ENCODE peak calls at places on chromosome 2, in six cellular contexts. One of them, this sample, is unnamed.

GRCh38 chr2:74502720-74503505 is 3.5 kb upstream of the LBX2 start:
- DNase-seq in SK-N-SH: peak; percentile 30
- DNase-seq in DND-41: no peak
- DNase-seq in HFFc6: peak; percentile 72
- DNase-seq in tibial nerve: peak; percentile 56
- DNase-seq in neural progenitor cell: peak; percentile 54
- DNase-seq in this sample: peak; percentile 93

GRCh38 chr2:144215701-144216675 is 303.9 kb downstream of the ZEB2 start:
- DNase-seq in tibial nerve: no peak
- DNase-seq in neural progenitor cell: no peak
- DNase-seq in SK-N-SH: no peak
- DNase-seq in DND-41: no peak
- DNase-seq in HFFc6: no peak
- DNase-seq in this sample: no peak

GRCh38 chr2:73020657-73021370 is 50.7 kb downstream of the SFXN5 start:
- DNase-seq in HFFc6: peak; percentile 71
- DNase-seq in DND-41: no peak
- DNase-seq in tibial nerve: no peak
- DNase-seq in neural progenitor cell: no peak
- DNase-seq in SK-N-SH: peak; percentile 46
- DNase-seq in this sample: no peak

GRCh38 chr2:102619414-102620319 is at the start of gene SLC9A2:
- DNase-seq in SK-N-SH: peak; percentile 33
- DNase-seq in HFFc6: no peak
- DNase-seq in tibial nerve: no peak
- DNase-seq in neural progenitor cell: peak; percentile 89
- DNase-seq in DND-41: no peak
- DNase-seq in this sample: no peak

GRCh38 chr2:240140920-240141319 is 462 bp upstream of the OTOS start:
- DNase-seq in neural progenitor cell: peak; percentile 18
- DNase-seq in SK-N-SH: no peak
- DNase-seq in tibial nerve: no peak
- DNase-seq in HFFc6: no peak
- DNase-seq in DND-41: no peak
- DNase-seq in this sample: peak; percentile 17

GRCh38 chr2:242085941-242086621 is 216.6 kb downstream of the RTP5 start:
- DNase-seq in DND-41: peak; percentile 25
- DNase-seq in SK-N-SH: no peak
- DNase-seq in HFFc6: no peak
- DNase-seq in tibial nerve: no peak
- DNase-seq in neural progenitor cell: no peak
- DNase-seq in this sample: peak; percentile 86

GRCh38 chr2:8510519-8510918 is 171.3 kb upstream of the ID2 start:
- DNase-seq in neural progenitor cell: no peak
- DNase-seq in tibial nerve: no peak
- DNase-seq in SK-N-SH: no peak
- DNase-seq in HFFc6: no peak
- DNase-seq in DND-41: no peak
- DNase-seq in this sample: no peak

GRCh38 chr2:45404807-45405297 is 206.2 kb downstream of the SRBD1 start:
- DNase-seq in tibial nerve: no peak
- DNase-seq in DND-41: no peak
- DNase-seq in neural progenitor cell: no peak
- DNase-seq in HFFc6: no peak
- DNase-seq in SK-N-SH: no peak
- DNase-seq in this sample: no peak

GRCh38 chr2:9663008-9663879 is 32.4 kb upstream of the YWHAQ start:
- DNase-seq in tibial nerve: no peak
- DNase-seq in HFFc6: no peak
- DNase-seq in SK-N-SH: no peak
- DNase-seq in neural progenitor cell: no peak
- DNase-seq in DND-41: no peak
- DNase-seq in this sample: no peak

GRCh38 chr2:12556762-12557161 is 160.0 kb upstream of the TRIB2 start:
- DNase-seq in neural progenitor cell: no peak
- DNase-seq in DND-41: no peak
- DNase-seq in SK-N-SH: no peak
- DNase-seq in HFFc6: peak; percentile 73
- DNase-seq in tibial nerve: no peak
- DNase-seq in this sample: no peak

GRCh38 chr2:120161190-120161589 is 62.0 kb downstream of the TMEM185B start:
- DNase-seq in neural progenitor cell: no peak
- DNase-seq in SK-N-SH: no peak
- DNase-seq in HFFc6: no peak
- DNase-seq in tibial nerve: no peak
- DNase-seq in DND-41: no peak
- DNase-seq in this sample: no peak

GRCh38 chr2:101912545-101912944 is 79.2 kb upstream of the IL1R2 start:
- DNase-seq in SK-N-SH: no peak
- DNase-seq in neural progenitor cell: no peak
- DNase-seq in tibial nerve: no peak
- DNase-seq in HFFc6: no peak
- DNase-seq in DND-41: no peak
- DNase-seq in this sample: no peak

GRCh38 chr2:73255907-73256617 is 22.0 kb downstream of the CCT7 start:
- DNase-seq in SK-N-SH: no peak
- DNase-seq in neural progenitor cell: peak; percentile 19
- DNase-seq in HFFc6: no peak
- DNase-seq in tibial nerve: no peak
- DNase-seq in DND-41: no peak
- DNase-seq in this sample: no peak

GRCh38 chr2:83196225-83196624 is 1262.9 kb downstream of the SUCLG1 start:
- DNase-seq in HFFc6: peak; percentile 71
- DNase-seq in neural progenitor cell: peak; percentile 5
- DNase-seq in SK-N-SH: peak; percentile 2
- DNase-seq in DND-41: no peak
- DNase-seq in tibial nerve: no peak
- DNase-seq in this sample: no peak

GRCh38 chr2:35410431-35411061 is 945.0 kb upstream of the CRIM1 start:
- DNase-seq in neural progenitor cell: peak; percentile 75
- DNase-seq in tibial nerve: no peak
- DNase-seq in HFFc6: peak; percentile 19
- DNase-seq in DND-41: peak; percentile 30
- DNase-seq in SK-N-SH: peak; percentile 45
- DNase-seq in this sample: no peak

GRCh38 chr2:176270100-176270750 is 983 bp downstream of the MTX2 start:
- DNase-seq in DND-41: no peak
- DNase-seq in neural progenitor cell: no peak
- DNase-seq in HFFc6: no peak
- DNase-seq in tibial nerve: no peak
- DNase-seq in SK-N-SH: no peak
- DNase-seq in this sample: no peak

GRCh38 chr2:176268976-176269318 is 295 bp upstream of the MTX2 start:
- DNase-seq in neural progenitor cell: no peak
- DNase-seq in HFFc6: no peak
- DNase-seq in tibial nerve: no peak
- DNase-seq in SK-N-SH: no peak
- DNase-seq in DND-41: no peak
- DNase-seq in this sample: no peak

GRCh38 chr2:176272870-176273269 is 3.6 kb downstream of the MTX2 start:
- DNase-seq in neural progenitor cell: no peak
- DNase-seq in DND-41: no peak
- DNase-seq in HFFc6: no peak
- DNase-seq in tibial nerve: no peak
- DNase-seq in SK-N-SH: no peak
- DNase-seq in this sample: no peak

DNA sequence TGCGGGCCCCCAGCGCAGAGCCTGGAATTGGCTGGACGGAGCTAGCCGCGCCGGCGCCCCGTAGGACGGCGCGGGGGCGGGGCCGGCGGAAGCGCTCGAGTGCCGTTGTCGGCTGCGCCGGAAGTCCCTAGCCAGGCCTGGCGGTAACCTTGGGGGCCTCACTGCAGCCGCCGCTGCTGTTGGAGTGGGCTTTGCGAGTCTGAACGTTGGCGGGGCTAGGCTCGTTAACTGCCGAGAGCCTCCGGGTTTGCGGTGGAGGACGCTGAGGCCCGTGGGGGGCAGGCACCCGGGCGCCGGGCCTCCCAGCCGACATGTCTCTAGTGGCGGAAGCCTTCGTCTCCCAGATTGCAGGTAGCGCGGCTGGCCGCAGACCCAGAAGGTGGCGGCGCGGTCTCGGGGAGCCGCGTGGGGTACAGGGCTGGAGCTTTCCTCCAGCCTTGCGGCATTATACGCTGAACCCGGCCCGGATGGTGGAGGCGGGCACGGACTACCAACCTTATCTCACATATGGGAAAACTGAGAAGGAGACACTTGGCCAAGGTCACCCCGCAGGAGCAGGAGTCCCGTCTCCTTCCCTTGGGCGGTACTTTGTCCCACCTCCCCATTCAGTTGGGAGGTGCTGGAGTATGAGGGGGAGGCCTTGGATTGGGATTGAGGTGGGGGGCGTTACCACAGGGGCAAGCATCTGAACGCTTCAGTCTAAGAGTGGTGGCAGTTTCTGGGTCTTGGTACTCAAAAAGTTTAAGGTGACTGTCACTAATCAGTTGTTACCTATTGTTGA is at the start of gene MTX2:
- DNase-seq in tibial nerve: peak; percentile 30
- DNase-seq in DND-41: peak; percentile 83
- DNase-seq in SK-N-SH: peak; percentile 91
- DNase-seq in neural progenitor cell: peak; percentile 88
- DNase-seq in HFFc6: peak; percentile 32
- DNase-seq in this sample: peak; percentile 48
- TF ChIP-seq CTCF in tibial nerve: no peak
- TF ChIP-seq CTCF in DND-41: no peak
- TF ChIP-seq CTCF in SK-N-SH: peak; percentile 29
- TF ChIP-seq CTCF in neural progenitor cell: peak; percentile 20
- TF ChIP-seq CTCF in HFFc6: peak; percentile 30
- TF ChIP-seq CTCF in this sample: no peak

GRCh38 chr2:128195435-128195984 is 104.5 kb downstream of the UGGT1 start:
- DNase-seq in SK-N-SH: no peak
- DNase-seq in tibial nerve: no peak
- DNase-seq in HFFc6: no peak
- DNase-seq in neural progenitor cell: no peak
- DNase-seq in DND-41: no peak
- DNase-seq in this sample: no peak

GRCh38 chr2:128196026-128196822 is 105.2 kb downstream of the UGGT1 start:
- DNase-seq in DND-41: no peak
- DNase-seq in tibial nerve: no peak
- DNase-seq in SK-N-SH: no peak
- DNase-seq in HFFc6: no peak
- DNase-seq in neural progenitor cell: no peak
- DNase-seq in this sample: no peak

GRCh38 chr2:128198666-128199065 is 107.7 kb downstream of the UGGT1 start:
- DNase-seq in tibial nerve: no peak
- DNase-seq in neural progenitor cell: no peak
- DNase-seq in SK-N-SH: peak; percentile 55
- DNase-seq in DND-41: no peak
- DNase-seq in HFFc6: no peak
- DNase-seq in this sample: no peak

GRCh38 chr2:128199141-128199540 is 108.1 kb downstream of the UGGT1 start:
- DNase-seq in HFFc6: no peak
- DNase-seq in DND-41: no peak
- DNase-seq in SK-N-SH: no peak
- DNase-seq in neural progenitor cell: no peak
- DNase-seq in tibial nerve: no peak
- DNase-seq in this sample: no peak

GRCh38 chr2:128197059-128197458 is 106.1 kb downstream of the UGGT1 start:
- DNase-seq in SK-N-SH: no peak
- DNase-seq in neural progenitor cell: no peak
- DNase-seq in HFFc6: no peak
- DNase-seq in tibial nerve: no peak
- DNase-seq in DND-41: peak; percentile 46
- DNase-seq in this sample: no peak
- TF ChIP-seq CTCF in SK-N-SH: no peak
- TF ChIP-seq CTCF in neural progenitor cell: no peak
- TF ChIP-seq CTCF in HFFc6: no peak
- TF ChIP-seq CTCF in tibial nerve: no peak
- TF ChIP-seq CTCF in DND-41: no peak
- TF ChIP-seq CTCF in this sample: no peak

DNA sequence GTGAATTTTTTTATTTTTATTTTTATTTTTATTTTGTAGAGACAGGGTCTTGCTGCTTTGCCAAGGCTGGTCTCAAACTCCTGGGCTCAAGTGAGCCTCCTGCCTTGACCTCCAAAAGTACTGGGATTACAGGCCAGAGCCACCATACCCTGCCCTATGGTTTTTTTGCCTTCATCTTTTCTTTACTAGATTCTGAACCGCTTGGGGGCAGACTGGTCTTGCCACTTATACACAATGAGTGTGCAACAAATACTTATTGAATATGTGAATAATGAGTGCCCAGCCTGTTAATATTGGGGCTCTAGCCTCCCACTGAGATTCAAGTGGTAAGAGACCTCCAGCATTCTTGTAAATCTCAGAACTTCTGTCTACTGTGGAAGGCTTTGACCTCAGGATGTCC is 3.9 kb downstream of the NCK2 start:
- DNase-seq in SK-N-SH: no peak
- DNase-seq in HFFc6: no peak
- DNase-seq in neural progenitor cell: no peak
- DNase-seq in tibial nerve: no peak
- DNase-seq in DND-41: no peak
- DNase-seq in this sample: no peak
- TF ChIP-seq CTCF in SK-N-SH: no peak
- TF ChIP-seq CTCF in HFFc6: no peak
- TF ChIP-seq CTCF in neural progenitor cell: no peak
- TF ChIP-seq CTCF in tibial nerve: no peak
- TF ChIP-seq CTCF in DND-41: no peak
- TF ChIP-seq CTCF in this sample: no peak

GRCh38 chr2:234884591-234884990 is 67.2 kb upstream of the SH3BP4 start:
- DNase-seq in neural progenitor cell: no peak
- DNase-seq in DND-41: no peak
- DNase-seq in SK-N-SH: no peak
- DNase-seq in HFFc6: no peak
- DNase-seq in tibial nerve: no peak
- DNase-seq in this sample: no peak
- TF ChIP-seq CTCF in neural progenitor cell: no peak
- TF ChIP-seq CTCF in DND-41: no peak
- TF ChIP-seq CTCF in SK-N-SH: no peak
- TF ChIP-seq CTCF in HFFc6: no peak
- TF ChIP-seq CTCF in tibial nerve: no peak
- TF ChIP-seq CTCF in this sample: no peak

DNA sequence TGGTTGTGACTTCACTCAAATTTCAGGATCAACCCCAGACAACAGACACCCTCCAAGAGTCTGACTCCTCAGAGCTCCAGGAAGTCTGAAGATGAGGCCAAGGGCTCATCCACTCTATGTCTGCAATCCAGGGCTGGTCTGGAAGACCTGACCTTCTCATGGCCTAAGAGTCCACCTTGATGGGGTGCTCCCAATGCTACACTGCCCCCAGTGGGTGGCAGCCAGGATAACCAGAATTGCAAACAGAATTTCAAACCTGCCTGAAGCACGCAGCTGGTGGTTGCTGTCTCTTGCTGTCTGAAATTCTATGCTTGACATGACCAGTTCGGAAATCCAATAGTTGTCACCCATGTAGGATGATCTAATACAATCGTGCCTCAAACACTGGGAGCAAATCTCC is 96.0 kb downstream of the UXS1 start:
- DNase-seq in neural progenitor cell: peak; percentile 27
- DNase-seq in HFFc6: no peak
- DNase-seq in tibial nerve: no peak
- DNase-seq in SK-N-SH: peak; percentile 53
- DNase-seq in DND-41: peak; percentile 27
- DNase-seq in this sample: no peak
- TF ChIP-seq CTCF in neural progenitor cell: peak; percentile 46
- TF ChIP-seq CTCF in HFFc6: peak; percentile 63
- TF ChIP-seq CTCF in tibial nerve: no peak
- TF ChIP-seq CTCF in SK-N-SH: peak; percentile 48
- TF ChIP-seq CTCF in DND-41: peak; percentile 60
- TF ChIP-seq CTCF in this sample: peak; percentile 13

GRCh38 chr2:174048238-174048637 is 83.1 kb upstream of the SP3 start:
- DNase-seq in SK-N-SH: peak; percentile 57
- DNase-seq in HFFc6: no peak
- DNase-seq in tibial nerve: no peak
- DNase-seq in neural progenitor cell: no peak
- DNase-seq in DND-41: no peak
- DNase-seq in this sample: no peak
- TF ChIP-seq CTCF in SK-N-SH: no peak
- TF ChIP-seq CTCF in HFFc6: no peak
- TF ChIP-seq CTCF in tibial nerve: no peak
- TF ChIP-seq CTCF in neural progenitor cell: peak; percentile 9
- TF ChIP-seq CTCF in DND-41: no peak
- TF ChIP-seq CTCF in this sample: peak; percentile 34

GRCh38 chr2:39313575-39313974 is 69.8 kb upstream of the CDKL4 start:
- DNase-seq in SK-N-SH: no peak
- DNase-seq in tibial nerve: no peak
- DNase-seq in HFFc6: peak; percentile 89
- DNase-seq in neural progenitor cell: no peak
- DNase-seq in DND-41: no peak
- DNase-seq in this sample: no peak
- TF ChIP-seq CTCF in SK-N-SH: no peak
- TF ChIP-seq CTCF in tibial nerve: no peak
- TF ChIP-seq CTCF in HFFc6: no peak
- TF ChIP-seq CTCF in neural progenitor cell: no peak
- TF ChIP-seq CTCF in DND-41: no peak
- TF ChIP-seq CTCF in this sample: no peak